ENCODE peak calls at places on chromosome 7, in four cellular contexts. G, R, Z and J are unnamed samples.

GRCh38 chr7:157476654-157477549 is 140.1 kb downstream of the DNAJB6 start:
- DNase-seq in Z (no peak), R (no peak), G (no peak), J (no peak)

GRCh38 chr7:26648429-26649015 is 215.9 kb downstream of the SKAP2 start:
- DNase-seq in G (no peak), R (peak), Z (no peak), J (no peak)

GRCh38 chr7:44151679-44152355 is 10.7 kb upstream of the MYL7 start:
- DNase-seq in Z (no peak), R (no peak), G (no peak), J (no peak)

GRCh38 chr7:34839645-34840044 is 181.6 kb downstream of the NPSR1 start:
- DNase-seq in Z (no peak), R (no peak), G (no peak), J (no peak)

GRCh38 chr7:28984219-28984618 is 26.1 kb upstream of the TRIL start:
- DNase-seq in G (no peak), Z (no peak), R (no peak), J (no peak)

GRCh38 chr7:3033581-3033980 is 10.1 kb downstream of the CARD11 start:
- DNase-seq in R (no peak), G (no peak), Z (no peak), J (no peak)

GRCh38 chr7:3722396-3722846 is 421.4 kb downstream of the SDK1 start:
- DNase-seq in R (peak), G (no peak), Z (no peak), J (no peak)

GRCh38 chr7:42167914-42168236 is 69.1 kb downstream of the GLI3 start:
- DNase-seq in Z (no peak), G (no peak), R (no peak), J (no peak)

GRCh38 chr7:44561962-44562621 is 11.6 kb downstream of the DDX56 start:
- DNase-seq in G (peak), Z (no peak), R (peak), J (no peak)

GRCh38 chr7:28037220-28038010 is 143.2 kb downstream of the JAZF1 start:
- DNase-seq in R (peak), G (no peak), Z (peak), J (no peak)

GRCh38 chr7:149799397-149800168 is 26.2 kb upstream of the ZNF467 start:
- DNase-seq in Z (peak), G (peak), R (no peak), J (no peak)

GRCh38 chr7:89042963-89043362 is 247.4 kb upstream of the TEX47 start:
- DNase-seq in Z (no peak), R (no peak), G (no peak), J (no peak)

GRCh38 chr7:71131753-71132520 is at the start of gene GALNT17:
- DNase-seq in G (no peak), Z (no peak), R (no peak), J (no peak)

GRCh38 chr7:142556745-142557144 is 192.5 kb upstream of the PRSS1 start:
- DNase-seq in G (peak), R (peak), Z (no peak), J (peak)

GRCh38 chr7:85104432-85105205 is 82.2 kb downstream of the SEMA3D start:
- DNase-seq in G (no peak), R (peak), Z (no peak), J (no peak)

DNA sequence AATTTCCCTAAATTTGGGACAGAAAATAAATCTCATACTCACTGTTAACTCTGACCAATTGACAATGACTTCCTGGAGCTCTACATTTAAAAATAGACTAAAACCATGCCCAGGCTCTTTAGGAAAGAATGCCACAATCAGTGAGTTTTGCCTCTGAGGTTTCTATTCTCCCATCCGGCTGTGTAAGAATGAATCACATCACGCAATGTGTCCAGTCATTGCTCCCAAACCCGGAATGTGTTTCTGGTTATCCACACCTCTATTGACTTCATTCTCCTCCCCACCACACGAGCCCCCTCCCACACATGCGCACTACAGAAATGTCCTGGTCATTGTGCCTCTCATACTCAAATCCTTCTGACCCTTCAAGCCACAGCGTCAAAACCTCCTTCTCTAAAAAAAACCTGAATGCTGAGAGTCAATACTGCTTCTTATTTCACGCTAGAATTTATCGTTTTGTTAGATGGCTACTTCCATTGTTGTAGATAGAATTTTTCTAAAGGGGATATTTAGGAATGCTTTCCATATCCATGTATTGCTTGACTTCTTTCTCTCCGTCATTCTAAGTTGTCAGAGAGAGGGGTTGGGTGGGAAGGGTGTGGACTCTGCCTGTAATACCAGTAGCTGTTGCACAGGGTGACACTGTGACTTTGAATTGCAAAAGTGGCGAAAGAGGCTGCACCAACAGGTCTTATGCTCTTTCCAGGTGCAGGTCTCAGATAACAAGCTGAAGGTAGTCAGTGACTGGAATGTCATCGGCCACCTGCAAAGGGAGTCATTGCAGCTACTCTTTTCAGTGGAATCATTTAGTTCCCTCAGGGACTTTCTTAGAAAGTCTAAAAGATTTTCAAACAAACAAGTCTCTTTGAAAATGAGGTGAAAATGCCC is 356.6 kb downstream of the PAXIP1 start:
- DNase-seq in G (no peak), R (no peak), Z (no peak), J (no peak)
- TF ChIP-seq CTCF in G (no peak), R (no peak), Z (no peak), J (no peak)

GRCh38 chr7:139321071-139321745 is 19.9 kb upstream of the FMC1 start:
- DNase-seq in R (peak), Z (peak), G (no peak), J (no peak)
- TF ChIP-seq CTCF in R (peak), Z (peak), G (no peak), J (peak)

DNA sequence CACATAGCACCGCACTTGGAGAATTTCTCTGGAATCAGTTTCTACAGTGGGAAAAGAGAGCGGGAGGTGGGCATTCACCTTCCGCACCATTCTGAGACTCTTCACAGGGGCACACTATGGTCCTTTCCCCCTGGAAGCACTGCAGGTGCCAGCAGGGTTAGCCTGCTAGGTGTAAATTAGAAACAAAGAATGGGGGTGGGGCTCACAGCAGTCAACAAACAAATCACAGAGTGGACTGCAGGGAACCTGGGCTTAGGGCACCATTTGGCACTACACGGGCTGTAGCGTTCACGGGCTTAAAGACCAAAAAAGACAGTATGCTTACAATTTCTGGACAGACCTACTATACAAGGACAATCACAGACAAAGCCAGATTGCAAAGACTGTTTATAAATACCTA is 8.0 kb upstream of the PKD1L1 start:
- DNase-seq in Z (no peak), R (no peak), G (no peak), J (no peak)
- TF ChIP-seq CTCF in Z (no peak), R (no peak), G (no peak), J (no peak)

GRCh38 chr7:133854739-133855138 is 272.4 kb upstream of the LRGUK start:
- DNase-seq in Z (peak), G (no peak), R (peak), J (no peak)
- TF ChIP-seq CTCF in Z (peak), G (no peak), R (peak), J (peak)

DNA sequence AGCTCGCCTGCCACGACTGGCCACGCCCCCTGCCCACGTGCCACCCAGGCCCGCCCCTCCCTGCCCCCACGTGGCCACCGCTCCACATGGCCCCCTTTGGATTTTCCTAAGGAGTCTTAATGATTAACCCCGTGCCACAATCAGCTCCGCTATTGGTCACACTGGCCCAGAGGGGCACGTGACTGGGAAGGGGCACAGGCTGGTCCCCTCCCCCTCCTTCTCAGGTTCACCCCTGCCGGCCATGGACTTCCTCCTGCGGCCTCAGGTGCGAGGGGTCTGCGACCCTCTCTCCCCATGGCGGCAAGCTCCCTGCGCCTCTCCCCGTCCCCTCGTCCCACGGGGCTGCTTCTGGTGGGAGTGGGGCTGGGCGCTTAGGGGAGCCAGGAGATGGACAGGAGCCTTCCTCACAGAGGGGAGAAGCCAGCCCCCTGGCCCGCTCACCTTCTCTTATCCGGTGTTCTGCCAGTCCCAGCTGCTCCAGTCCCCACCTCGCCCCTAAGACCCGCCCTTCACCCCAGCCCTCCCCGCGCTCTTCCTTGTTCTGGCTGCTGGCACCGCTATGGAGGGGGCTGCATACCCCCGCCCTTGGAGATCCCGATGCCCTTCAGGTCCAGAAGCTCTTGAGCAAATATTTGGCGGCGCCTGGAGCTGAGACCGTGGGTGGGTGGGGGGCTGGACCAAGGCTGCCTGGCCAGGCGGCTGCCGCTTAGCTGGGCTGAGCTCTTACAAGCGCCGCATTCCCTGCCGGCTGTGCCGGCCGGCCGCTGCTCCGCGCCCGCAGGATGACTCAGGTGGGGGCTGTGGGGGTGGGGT is 3.2 kb downstream of the SLC4A2 start:
- DNase-seq in G (peak), Z (no peak), R (peak), J (no peak)
- TF ChIP-seq CTCF in G (no peak), Z (no peak), R (no peak), J (no peak)